ENCODE peak calls at places on chromosomes 1 and 21, in six cellular contexts. One of them, this sample, is unnamed. For H3K4me1, the result is how much of the 10 kb centered on the place peaks cover.

GRCh38 chr1:169683661-169684060 is 27.8 kb downstream of the SELL start:
- DNase-seq in psoas muscle: no peak
- DNase-seq in aorta: no peak
- DNase-seq in SJSA1: no peak
- DNase-seq in IMR-90: no peak
- DNase-seq in adrenal gland: no peak
- DNase-seq in this sample: peak

GRCh38 chr21:45383111-45383614 is 21.8 kb upstream of the COL18A1 start:
- DNase-seq in psoas muscle: peak
- DNase-seq in aorta: peak
- DNase-seq in SJSA1: no peak
- DNase-seq in IMR-90: no peak
- DNase-seq in adrenal gland: no peak
- DNase-seq in this sample: no peak

GRCh38 chr1:206513312-206514111 is 6.2 kb downstream of the RASSF5 start:
- DNase-seq in psoas muscle: peak
- DNase-seq in aorta: peak
- DNase-seq in SJSA1: no peak
- DNase-seq in IMR-90: peak
- DNase-seq in adrenal gland: peak
- DNase-seq in this sample: peak

GRCh38 chr1:171084091-171084490 is 6.6 kb upstream of the FMO3 start:
- DNase-seq in psoas muscle: no peak
- DNase-seq in aorta: no peak
- DNase-seq in SJSA1: no peak
- DNase-seq in IMR-90: no peak
- DNase-seq in adrenal gland: no peak
- DNase-seq in this sample: no peak

GRCh38 chr1:221203224-221204054 is 324.2 kb downstream of the HLX start:
- DNase-seq in psoas muscle: peak
- DNase-seq in aorta: peak
- DNase-seq in SJSA1: peak
- DNase-seq in IMR-90: peak
- DNase-seq in adrenal gland: peak
- DNase-seq in this sample: peak

GRCh38 chr1:70864302-70864701 is 183.3 kb downstream of the PTGER3 start:
- DNase-seq in psoas muscle: no peak
- DNase-seq in aorta: no peak
- DNase-seq in SJSA1: no peak
- DNase-seq in IMR-90: peak
- DNase-seq in adrenal gland: no peak
- DNase-seq in this sample: no peak

GRCh38 chr1:179091691-179092165 is 9.9 kb downstream of the TOR3A start:
- DNase-seq in psoas muscle: peak
- DNase-seq in aorta: no peak
- DNase-seq in SJSA1: no peak
- DNase-seq in IMR-90: peak
- DNase-seq in adrenal gland: peak
- DNase-seq in this sample: no peak

GRCh38 chr1:66576645-66577044 is 42.7 kb downstream of the SGIP1 start:
- DNase-seq in psoas muscle: no peak
- DNase-seq in aorta: no peak
- DNase-seq in SJSA1: no peak
- DNase-seq in IMR-90: peak
- DNase-seq in adrenal gland: no peak
- DNase-seq in this sample: no peak

GRCh38 chr1:84370831-84371394 is 27.4 kb upstream of the DNASE2B start:
- DNase-seq in psoas muscle: no peak
- DNase-seq in aorta: no peak
- DNase-seq in SJSA1: peak
- DNase-seq in IMR-90: peak
- DNase-seq in adrenal gland: peak
- DNase-seq in this sample: no peak

GRCh38 chr1:32071758-32072621 is 749 bp upstream of the TMEM39B start:
- DNase-seq in psoas muscle: no peak
- DNase-seq in aorta: no peak
- DNase-seq in SJSA1: peak
- DNase-seq in IMR-90: peak
- DNase-seq in adrenal gland: no peak
- DNase-seq in this sample: peak

GRCh38 chr1:37479255-37480124 is 5.1 kb downstream of the ZC3H12A start:
- DNase-seq in psoas muscle: peak
- DNase-seq in aorta: peak
- DNase-seq in SJSA1: peak
- DNase-seq in IMR-90: peak
- DNase-seq in adrenal gland: peak
- DNase-seq in this sample: peak

GRCh38 chr1:217026506-217026905 is 303.3 kb upstream of the ESRRG start:
- DNase-seq in psoas muscle: no peak
- DNase-seq in aorta: no peak
- DNase-seq in SJSA1: no peak
- DNase-seq in IMR-90: peak
- DNase-seq in adrenal gland: no peak
- DNase-seq in this sample: no peak

GRCh38 chr1:51973587-51974474 is 16.7 kb downstream of the RAB3B start:
- DNase-seq in psoas muscle: no peak
- DNase-seq in aorta: no peak
- DNase-seq in SJSA1: no peak
- DNase-seq in IMR-90: peak
- DNase-seq in adrenal gland: no peak
- DNase-seq in this sample: no peak

GRCh38 chr1:154619181-154619948 is 11.4 kb upstream of the ADAR start:
- DNase-seq in psoas muscle: no peak
- DNase-seq in aorta: no peak
- DNase-seq in SJSA1: no peak
- DNase-seq in IMR-90: no peak
- DNase-seq in adrenal gland: no peak
- DNase-seq in this sample: no peak

GRCh38 chr1:20031161-20031560 is 38.8 kb upstream of the PLA2G5 start:
- DNase-seq in psoas muscle: no peak
- DNase-seq in aorta: no peak
- DNase-seq in SJSA1: no peak
- DNase-seq in IMR-90: no peak
- DNase-seq in adrenal gland: no peak
- DNase-seq in this sample: no peak

GRCh38 chr21:44050276-44050675 is 38.2 kb downstream of the TRAPPC10 start:
- DNase-seq in psoas muscle: no peak
- DNase-seq in aorta: no peak
- DNase-seq in SJSA1: no peak
- DNase-seq in IMR-90: no peak
- DNase-seq in adrenal gland: peak
- DNase-seq in this sample: no peak

GRCh38 chr1:230171337-230172015 is 104.4 kb downstream of the GALNT2 start:
- DNase-seq in psoas muscle: no peak
- DNase-seq in aorta: no peak
- DNase-seq in SJSA1: no peak
- DNase-seq in IMR-90: peak
- DNase-seq in adrenal gland: peak
- DNase-seq in this sample: no peak

GRCh38 chr1:12172042-12172851 is 5.5 kb downstream of the TNFRSF1B start:
- DNase-seq in psoas muscle: no peak
- DNase-seq in aorta: no peak
- DNase-seq in SJSA1: no peak
- DNase-seq in IMR-90: no peak
- DNase-seq in adrenal gland: no peak
- DNase-seq in this sample: no peak
- H3K4me1 ChIP-seq in psoas muscle: under half
- H3K4me1 ChIP-seq in aorta: under half
- H3K4me1 ChIP-seq in SJSA1: under half
- H3K4me1 ChIP-seq in IMR-90: under half
- H3K4me1 ChIP-seq in adrenal gland: half or more
- H3K4me1 ChIP-seq in this sample: under half

GRCh38 chr1:17538428-17539130 is 919 bp upstream of the ARHGEF10L start:
- DNase-seq in psoas muscle: no peak
- DNase-seq in aorta: peak
- DNase-seq in SJSA1: peak
- DNase-seq in IMR-90: peak
- DNase-seq in adrenal gland: peak
- DNase-seq in this sample: no peak
- H3K4me1 ChIP-seq in psoas muscle: under half
- H3K4me1 ChIP-seq in aorta: under half
- H3K4me1 ChIP-seq in SJSA1: under half
- H3K4me1 ChIP-seq in IMR-90: under half
- H3K4me1 ChIP-seq in adrenal gland: under half
- H3K4me1 ChIP-seq in this sample: under half

DNA sequence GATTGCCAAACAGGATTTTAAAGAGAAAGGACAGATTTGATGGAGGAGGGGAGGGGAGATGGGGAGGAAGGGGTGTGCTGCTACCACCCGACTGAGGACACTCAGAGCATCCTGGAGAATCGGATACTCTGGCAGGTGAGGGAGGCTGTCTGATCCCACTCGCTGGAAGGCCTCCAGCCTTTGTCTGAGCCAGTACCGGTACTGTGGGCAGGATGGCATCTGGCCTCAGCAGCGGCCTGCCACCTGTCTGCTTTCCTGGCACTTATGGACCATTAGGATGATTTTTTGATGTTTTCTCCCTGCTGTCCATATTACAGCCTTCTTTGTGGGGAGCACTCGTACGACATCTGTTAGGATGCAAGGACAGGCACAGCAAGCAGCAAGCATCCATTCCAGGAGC is 11.4 kb downstream of the ATP2B4 start:
- DNase-seq in psoas muscle: no peak
- DNase-seq in aorta: no peak
- DNase-seq in SJSA1: no peak
- DNase-seq in IMR-90: no peak
- DNase-seq in adrenal gland: no peak
- DNase-seq in this sample: no peak
- H3K4me1 ChIP-seq in psoas muscle: under half
- H3K4me1 ChIP-seq in aorta: under half
- H3K4me1 ChIP-seq in SJSA1: under half
- H3K4me1 ChIP-seq in IMR-90: under half
- H3K4me1 ChIP-seq in adrenal gland: under half
- H3K4me1 ChIP-seq in this sample: under half

DNA sequence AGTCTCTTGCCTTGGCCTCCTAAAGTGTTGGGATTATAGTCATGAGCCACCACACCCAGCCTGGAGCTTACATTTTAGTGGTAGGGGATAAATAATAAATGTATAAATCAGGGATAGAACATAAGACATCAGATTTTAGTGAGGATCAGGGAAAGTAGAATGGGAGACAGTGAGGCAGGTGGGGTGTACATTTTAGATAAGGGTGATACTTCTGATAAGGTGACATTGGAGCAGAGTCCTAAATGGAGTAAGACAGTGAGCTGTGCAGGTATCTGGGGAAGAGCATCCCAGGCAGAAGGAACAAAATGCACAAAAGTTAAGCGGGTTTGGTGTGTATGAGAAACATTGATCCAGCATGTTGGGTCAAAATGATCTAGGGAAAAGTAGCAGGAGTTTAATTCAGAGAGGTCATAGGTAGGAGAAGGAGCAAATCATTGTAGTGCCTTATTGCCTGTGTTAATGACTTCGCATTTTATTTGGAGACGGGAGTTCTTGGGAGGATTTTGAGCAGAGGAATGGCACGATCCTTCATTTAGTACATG is 11.1 kb downstream of the EPB41 start:
- DNase-seq in psoas muscle: no peak
- DNase-seq in aorta: no peak
- DNase-seq in SJSA1: no peak
- DNase-seq in IMR-90: no peak
- DNase-seq in adrenal gland: no peak
- DNase-seq in this sample: no peak
- H3K4me1 ChIP-seq in psoas muscle: under half
- H3K4me1 ChIP-seq in aorta: under half
- H3K4me1 ChIP-seq in SJSA1: under half
- H3K4me1 ChIP-seq in IMR-90: under half
- H3K4me1 ChIP-seq in adrenal gland: under half
- H3K4me1 ChIP-seq in this sample: under half

GRCh38 chr1:167510880-167511279 is 7.4 kb downstream of the CD247 start:
- DNase-seq in psoas muscle: no peak
- DNase-seq in aorta: no peak
- DNase-seq in SJSA1: no peak
- DNase-seq in IMR-90: no peak
- DNase-seq in adrenal gland: no peak
- DNase-seq in this sample: no peak

GRCh38 chr1:167511374-167511986 is 6.8 kb downstream of the CD247 start:
- DNase-seq in psoas muscle: no peak
- DNase-seq in aorta: no peak
- DNase-seq in SJSA1: no peak
- DNase-seq in IMR-90: no peak
- DNase-seq in adrenal gland: no peak
- DNase-seq in this sample: no peak

GRCh38 chr1:167514278-167514677 is 4.1 kb downstream of the CD247 start:
- DNase-seq in psoas muscle: no peak
- DNase-seq in aorta: no peak
- DNase-seq in SJSA1: no peak
- DNase-seq in IMR-90: no peak
- DNase-seq in adrenal gland: no peak
- DNase-seq in this sample: no peak

GRCh38 chr1:167510244-167510643 is 8.1 kb downstream of the CD247 start:
- DNase-seq in psoas muscle: no peak
- DNase-seq in aorta: no peak
- DNase-seq in SJSA1: no peak
- DNase-seq in IMR-90: no peak
- DNase-seq in adrenal gland: no peak
- DNase-seq in this sample: no peak

GRCh38 chr1:167512262-167512661 is 6.1 kb downstream of the CD247 start:
- DNase-seq in psoas muscle: no peak
- DNase-seq in aorta: no peak
- DNase-seq in SJSA1: no peak
- DNase-seq in IMR-90: no peak
- DNase-seq in adrenal gland: no peak
- DNase-seq in this sample: no peak
- H3K4me1 ChIP-seq in psoas muscle: under half
- H3K4me1 ChIP-seq in aorta: under half
- H3K4me1 ChIP-seq in SJSA1: under half
- H3K4me1 ChIP-seq in IMR-90: under half
- H3K4me1 ChIP-seq in adrenal gland: under half
- H3K4me1 ChIP-seq in this sample: under half

GRCh38 chr21:37458669-37459276 is 92.2 kb downstream of the DYRK1A start:
- DNase-seq in psoas muscle: no peak
- DNase-seq in aorta: no peak
- DNase-seq in SJSA1: no peak
- DNase-seq in IMR-90: no peak
- DNase-seq in adrenal gland: no peak
- DNase-seq in this sample: no peak
- H3K4me1 ChIP-seq in psoas muscle: half or more
- H3K4me1 ChIP-seq in aorta: under half
- H3K4me1 ChIP-seq in SJSA1: half or more
- H3K4me1 ChIP-seq in IMR-90: under half
- H3K4me1 ChIP-seq in adrenal gland: half or more
- H3K4me1 ChIP-seq in this sample: under half

GRCh38 chr1:58942759-58943191 is 158.9 kb upstream of the JUN start:
- DNase-seq in psoas muscle: no peak
- DNase-seq in aorta: no peak
- DNase-seq in SJSA1: peak
- DNase-seq in IMR-90: no peak
- DNase-seq in adrenal gland: no peak
- DNase-seq in this sample: peak
- H3K4me1 ChIP-seq in psoas muscle: under half
- H3K4me1 ChIP-seq in aorta: under half
- H3K4me1 ChIP-seq in SJSA1: under half
- H3K4me1 ChIP-seq in IMR-90: under half
- H3K4me1 ChIP-seq in adrenal gland: under half
- H3K4me1 ChIP-seq in this sample: under half

GRCh38 chr1:43981135-43981491 is 2.1 kb downstream of the B4GALT2 start:
- DNase-seq in psoas muscle: no peak
- DNase-seq in aorta: peak
- DNase-seq in SJSA1: no peak
- DNase-seq in IMR-90: no peak
- DNase-seq in adrenal gland: peak
- DNase-seq in this sample: no peak
- H3K4me1 ChIP-seq in psoas muscle: under half
- H3K4me1 ChIP-seq in aorta: under half
- H3K4me1 ChIP-seq in SJSA1: under half
- H3K4me1 ChIP-seq in IMR-90: under half
- H3K4me1 ChIP-seq in adrenal gland: under half
- H3K4me1 ChIP-seq in this sample: under half

This sample was measured in foreskin keratinocyte.